ENCODE peak calls at places on chromosome X, in six cellular contexts. M, Z, Q, W, B and H are unnamed samples.
A peak's percentile ranks its signal among the peaks of the same experiment; 100 is the strongest.

GRCh38 chrX:103586314-103586646 is 965 bp downstream of the TCEAL4 start:
- DNase-seq in Q (peak; percentile 42), B (peak; percentile 29), W (no peak), M (no peak), Z (peak; percentile 12), H (no peak)

GRCh38 chrX:57918750-57919436 is 8.6 kb upstream of the ZXDA start:
- DNase-seq in Z (no peak), M (no peak), B (peak; percentile 32), W (peak; percentile 15), Q (no peak), H (no peak)

GRCh38 chrX:8639949-8640348 is 92.0 kb downstream of the ANOS1 start:
- DNase-seq in B (no peak), Q (no peak), M (no peak), W (peak; percentile 3), Z (no peak), H (no peak)

GRCh38 chrX:18664947-18665346 is 7.0 kb downstream of the RS1 start:
- DNase-seq in W (no peak), M (no peak), B (no peak), Q (no peak), Z (no peak), H (no peak)

GRCh38 chrX:6708676-6709075 is 173.8 kb upstream of the VCX3A start:
- DNase-seq in Q (no peak), M (no peak), Z (peak; percentile 18), B (no peak), W (no peak), H (no peak)

GRCh38 chrX:109624641-109625311 is at the start of gene KCNE5:
- DNase-seq in W (peak; percentile 60), Z (no peak), M (peak; percentile 80), Q (no peak), B (no peak), H (no peak)

GRCh38 chrX:51860679-51861078 is 32.7 kb upstream of the MAGED1 start:
- DNase-seq in Z (peak; percentile 38), W (peak; percentile 37), B (no peak), Q (no peak), M (no peak), H (no peak)

GRCh38 chrX:18983711-18984380 is at the start of gene PHKA2:
- DNase-seq in M (peak; percentile 94), W (peak; percentile 56), Z (peak; percentile 62), Q (peak; percentile 80), B (peak; percentile 53), H (peak; percentile 75)

GRCh38 chrX:134623293-134624045 is 34.8 kb downstream of the PLAC1 start:
- DNase-seq in Z (no peak), Q (no peak), B (no peak), M (no peak), W (no peak), H (no peak)

GRCh38 chrX:44462851-44463250 is 79.8 kb downstream of the FUNDC1 start:
- DNase-seq in Z (no peak), Q (no peak), B (no peak), W (no peak), M (no peak), H (no peak)

GRCh38 chrX:57641338-57641737 is 38.7 kb downstream of the NLRP2B start:
- DNase-seq in M (no peak), Q (no peak), Z (peak; percentile 25), W (no peak), B (no peak), H (no peak)

GRCh38 chrX:110321670-110322069 is 3.8 kb upstream of the AMMECR1 start:
- DNase-seq in W (no peak), M (no peak), Q (no peak), B (no peak), Z (no peak), H (no peak)

GRCh38 chrX:78514852-78515251 is 144.3 kb downstream of the RTL3 start:
- DNase-seq in B (no peak), W (peak; percentile 56), Z (peak; percentile 37), M (no peak), Q (no peak), H (no peak)

GRCh38 chrX:82058728-82059127 is 856.8 kb downstream of the SH3BGRL start:
- DNase-seq in B (no peak), M (no peak), W (no peak), Q (no peak), Z (no peak), H (no peak)

GRCh38 chrX:93420090-93420489 is 253.3 kb downstream of the NAP1L3 start:
- DNase-seq in W (peak; percentile 19), M (no peak), Q (no peak), Z (no peak), B (no peak), H (no peak)

GRCh38 chrX:125094901-125095300 is 224.8 kb upstream of the TEX13C start:
- DNase-seq in W (no peak), Z (no peak), M (no peak), Q (no peak), B (no peak), H (no peak)

GRCh38 chrX:145848451-145848850 is 30.8 kb downstream of the SLITRK2 start:
- DNase-seq in W (no peak), M (no peak), Q (no peak), Z (no peak), B (no peak), H (no peak)

GRCh38 chrX:24242649-24243556 is 71.0 kb downstream of the SUPT20HL2 start:
- DNase-seq in B (peak; percentile 27), W (no peak), Z (no peak), Q (peak; percentile 51), M (no peak), H (peak; percentile 76)

GRCh38 chrX:53445977-53446376 is 11.8 kb upstream of the HSD17B10 start:
- DNase-seq in M (no peak), W (peak; percentile 45), Z (peak; percentile 44), B (peak; percentile 44), Q (peak; percentile 49), H (no peak)

GRCh38 chrX:72100824-72101351 is 30.8 kb downstream of the RTL5 start:
- DNase-seq in M (no peak), W (no peak), B (peak; percentile 43), Q (no peak), Z (no peak), H (no peak)

GRCh38 chrX:72269671-72270251 is 7.3 kb downstream of the RPS4X start:
- DNase-seq in Z (peak; percentile 35), Q (no peak), W (no peak), B (no peak), M (no peak), H (no peak)

GRCh38 chrX:34877451-34877850 is 65.1 kb upstream of the FAM47B start:
- DNase-seq in W (no peak), Z (no peak), B (no peak), M (no peak), Q (no peak), H (no peak)

GRCh38 chrX:96843566-96843965 is 40.1 kb upstream of the RPA4 start:
- DNase-seq in Z (no peak), W (peak; percentile 43), Q (no peak), M (no peak), B (no peak), H (no peak)

GRCh38 chrX:113973706-113974105 is 610.2 kb upstream of the HTR2C start:
- DNase-seq in Z (no peak), Q (no peak), M (no peak), B (no peak), W (no peak), H (no peak)
- TF ChIP-seq CTCF in Z (no peak), Q (no peak), M (no peak), B (no peak), W (no peak), H (no peak)

DNA sequence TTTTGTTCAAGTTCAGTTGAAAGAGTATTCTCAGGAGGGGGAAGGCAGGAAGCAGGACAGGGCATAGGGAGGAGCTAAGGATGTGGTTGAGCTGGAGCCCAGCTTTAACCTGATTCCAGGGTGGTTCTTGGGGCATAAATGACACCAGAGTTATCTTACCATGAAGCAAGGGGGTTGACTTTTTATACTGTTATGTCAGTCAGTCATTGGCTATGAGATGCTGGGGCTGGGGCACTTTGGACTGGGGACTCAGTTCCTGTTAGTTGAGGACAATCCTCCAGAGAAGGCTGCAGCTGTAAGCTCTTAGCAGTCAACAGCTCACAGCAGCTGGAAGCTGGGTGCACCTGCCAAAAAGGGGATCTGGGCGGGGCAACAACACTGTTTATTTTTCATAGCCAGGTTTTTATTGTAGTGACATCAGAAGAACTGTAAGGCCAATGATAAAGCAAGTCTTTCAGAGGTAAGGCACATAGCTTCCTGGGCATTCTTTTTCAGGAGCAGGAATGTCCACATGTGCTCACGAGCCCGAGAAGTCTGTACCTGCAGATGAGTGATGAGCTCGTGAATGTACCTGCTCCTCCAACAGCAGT is 78.5 kb downstream of the MID1IP1 start:
- DNase-seq in Q (no peak), W (no peak), B (peak; percentile 32), M (no peak), Z (peak; percentile 51), H (no peak)
- H3K4me1 ChIP-seq in Q (no peaks in the 10 kb centered on the region), W (no peaks in the 10 kb centered on the region), B (no peaks in the 10 kb centered on the region), M (no peaks in the 10 kb centered on the region), Z (peaks cover 20% of the 10 kb centered on the region), H (no peaks in the 10 kb centered on the region)

DNA sequence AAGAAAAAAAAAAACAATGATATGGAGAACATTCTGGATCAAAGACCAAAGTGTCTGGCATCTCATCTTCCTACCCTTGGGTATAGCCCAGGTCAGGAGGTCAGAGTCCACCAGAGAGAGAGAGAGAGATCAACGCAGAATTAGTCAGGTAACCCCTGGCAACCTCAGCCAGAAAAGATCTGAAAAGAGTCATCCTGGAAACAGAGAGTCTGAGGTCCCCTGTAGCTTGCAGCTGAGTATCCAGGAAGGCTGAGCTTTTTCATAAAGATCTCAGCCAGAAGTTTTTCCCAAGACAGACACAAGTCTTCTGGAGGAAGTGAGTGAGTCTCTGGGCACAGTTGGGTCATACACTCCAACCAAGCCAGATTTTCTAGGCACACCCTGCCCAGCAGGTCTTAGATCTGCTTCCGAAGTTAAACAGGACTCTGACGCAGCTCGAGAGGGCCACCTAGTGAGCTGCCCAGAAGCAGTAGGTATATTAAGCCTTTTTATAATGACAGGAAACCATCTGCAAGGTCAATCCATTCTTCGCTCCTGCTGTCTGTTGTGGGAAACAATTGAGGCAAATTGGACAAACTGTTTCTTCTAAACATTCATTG is 35.7 kb downstream of the ACE2 start:
- DNase-seq in Q (peak; percentile 54), W (peak; percentile 73), B (peak; percentile 76), Z (peak; percentile 80), M (no peak), H (peak; percentile 74)
- TF ChIP-seq CTCF in Q (peak; percentile 68), W (peak; percentile 62), B (no peak), Z (peak; percentile 91), M (peak; percentile 20), H (peak; percentile 32)

GRCh38 chrX:154731881-154732280 is 19.0 kb downstream of the GAB3 start:
- DNase-seq in M (no peak), Z (no peak), Q (no peak), W (no peak), B (no peak), H (no peak)

GRCh38 chrX:154729439-154729838 is 21.4 kb downstream of the GAB3 start:
- DNase-seq in Z (no peak), B (no peak), W (no peak), M (no peak), Q (no peak), H (no peak)

GRCh38 chrX:154732421-154733071 is 18.3 kb downstream of the GAB3 start:
- DNase-seq in Z (peak; percentile 51), B (no peak), M (no peak), W (no peak), Q (no peak), H (no peak)

GRCh38 chrX:154730271-154730883 is 20.5 kb downstream of the GAB3 start:
- DNase-seq in B (no peak), Q (peak; percentile 88), W (no peak), Z (no peak), M (no peak), H (no peak)

DNA sequence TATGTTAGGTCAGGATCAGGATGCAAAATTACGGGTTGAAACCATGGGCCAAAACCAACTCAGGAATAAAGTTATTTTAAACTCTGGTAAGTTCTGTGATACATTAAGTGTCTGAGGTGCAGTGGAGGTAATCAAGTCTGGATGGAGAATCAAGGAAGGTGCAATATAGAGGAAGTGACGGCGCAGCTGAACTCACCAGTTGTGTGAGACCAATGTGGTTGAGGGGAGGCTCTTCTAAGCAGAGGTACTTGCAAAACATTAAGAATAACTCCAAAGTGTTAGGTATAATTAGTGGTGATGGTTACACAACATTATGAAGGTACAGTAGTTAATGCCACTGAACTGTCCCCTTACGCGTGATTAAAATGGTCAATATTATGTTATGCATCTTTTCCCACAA is 19.7 kb downstream of the GAB3 start:
- DNase-seq in M (no peak), W (no peak), B (no peak), Z (no peak), Q (no peak), H (no peak)
- H3K4me1 ChIP-seq in M (peaks cover 95% of the 10 kb centered on the region), W (no peaks in the 10 kb centered on the region), B (peaks cover 88% of the 10 kb centered on the region), Z (peaks cover 55% of the 10 kb centered on the region), Q (peaks cover 31% of the 10 kb centered on the region), H (peaks cover 17% of the 10 kb centered on the region)